ENCODE peak calls at places on chromosome 4, in nine cellular contexts. P, H, T, Z, I, N, J, W and K are unnamed samples.

GRCh38 chr4:150960079-150960478 is 55.0 kb downstream of the LRBA start:
- DNase-seq in P (no peak), H (no peak), T (peak; percentile 26), Z (peak; percentile 34), I (no peak), N (no peak), J (no peak), W (peak; percentile 76), K (peak; percentile 69)

GRCh38 chr4:3285558-3286334 is 7.1 kb upstream of the RGS12 start:
- DNase-seq in P (no peak), H (no peak), T (no peak), Z (no peak), I (no peak), N (no peak), J (no peak), W (peak; percentile 63), K (peak; percentile 24)

GRCh38 chr4:123826896-123827295 is 430.3 kb downstream of the SPRY1 start:
- DNase-seq in P (peak; percentile 71), H (no peak), T (no peak), Z (peak; percentile 91), I (no peak), N (no peak), J (no peak), W (peak; percentile 84), K (peak; percentile 77)

GRCh38 chr4:1939664-1940509 is 68.7 kb downstream of the NSD2 start:
- DNase-seq in P (no peak), H (no peak), T (no peak), Z (peak; percentile 83), I (no peak), N (no peak), J (no peak), W (peak; percentile 91), K (peak; percentile 84)

GRCh38 chr4:22466582-22466981 is 49.3 kb downstream of the ADGRA3 start:
- DNase-seq in P (no peak), H (no peak), T (no peak), Z (no peak), I (no peak), N (no peak), J (no peak), W (no peak), K (no peak)

GRCh38 chr4:120452006-120452405 is 385.4 kb upstream of the MAD2L1 start:
- DNase-seq in P (no peak), H (no peak), T (no peak), Z (no peak), I (no peak), N (no peak), J (no peak), W (no peak), K (no peak)

GRCh38 chr4:145816091-145816490 is 122.5 kb downstream of the ZNF827 start:
- DNase-seq in P (no peak), H (no peak), T (no peak), Z (no peak), I (no peak), N (no peak), J (no peak), W (no peak), K (no peak)

GRCh38 chr4:95158626-95159025 is 390.1 kb downstream of the UNC5C start:
- DNase-seq in P (no peak), H (no peak), T (no peak), Z (no peak), I (no peak), N (no peak), J (no peak), W (no peak), K (no peak)

GRCh38 chr4:168077726-168078239 is 14.6 kb upstream of the ANXA10 start:
- DNase-seq in P (no peak), H (no peak), T (no peak), Z (no peak), I (no peak), N (no peak), J (no peak), W (no peak), K (no peak)

GRCh38 chr4:8200302-8200975 is 1.3 kb downstream of the SH3TC1 start:
- DNase-seq in P (peak; percentile 84), H (no peak), T (peak; percentile 47), Z (no peak), I (peak; percentile 78), N (no peak), J (no peak), W (peak; percentile 56), K (peak; percentile 78)

GRCh38 chr4:174674305-174674840 is 152.1 kb upstream of the HPGD start:
- DNase-seq in P (no peak), H (no peak), T (no peak), Z (no peak), I (no peak), N (no peak), J (no peak), W (peak; percentile 79), K (peak; percentile 49)

DNA sequence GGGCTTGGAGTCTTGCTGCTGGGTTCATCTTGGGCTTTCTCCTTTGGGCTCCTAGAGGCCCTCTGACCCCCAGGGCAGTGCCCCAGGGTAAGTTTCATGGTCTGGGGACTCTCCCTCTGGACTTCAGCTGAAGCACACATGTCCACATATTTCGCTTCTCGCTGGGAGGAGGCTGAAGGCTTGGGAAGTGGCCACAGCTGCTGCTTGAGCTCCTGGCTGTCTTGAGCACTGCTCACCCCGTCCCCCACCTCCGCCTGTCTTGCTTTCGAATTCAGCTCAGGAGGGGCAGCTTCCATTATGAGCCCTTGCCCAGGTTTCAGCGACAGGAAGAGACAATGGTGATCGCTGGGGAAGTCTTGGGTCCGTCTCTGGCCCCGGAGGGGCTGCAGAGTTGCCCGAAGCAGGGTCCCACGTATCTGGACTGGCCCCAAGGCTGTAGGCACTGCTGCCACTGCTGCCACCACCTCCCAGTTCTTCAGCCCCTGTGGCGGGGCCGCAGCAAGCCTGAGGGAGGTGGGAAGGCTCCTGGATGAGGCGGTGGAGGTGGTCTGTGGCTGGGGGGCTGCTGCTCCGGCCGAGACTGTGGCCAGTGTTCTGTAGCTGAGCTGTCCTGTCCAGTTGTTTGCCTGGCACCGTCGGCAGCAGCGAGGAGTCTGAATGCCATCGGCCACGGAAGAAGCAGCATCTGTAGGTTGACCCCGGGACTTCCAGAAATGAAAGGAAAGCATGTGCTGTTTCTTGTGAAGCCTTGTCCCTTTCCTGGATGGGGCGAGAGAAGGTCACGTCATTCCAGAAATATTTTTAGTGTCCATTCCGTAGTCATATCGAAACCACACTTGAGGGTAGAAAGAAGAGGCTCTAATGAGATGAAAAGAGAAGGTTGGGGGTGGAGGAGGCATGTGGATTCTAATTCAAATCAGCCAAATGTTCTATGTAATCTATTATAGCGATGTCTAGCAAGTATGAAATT is 3.4 kb downstream of the C4orf54 start:
- DNase-seq in P (no peak), H (no peak), T (no peak), Z (no peak), I (no peak), N (no peak), J (no peak), W (no peak), K (no peak)
- H3K4me3 ChIP-seq in P (no peak overlapping the region), H (no peak overlapping the region), T (no peak overlapping the region), Z (no peak overlapping the region), I (no peak overlapping the region), N (no peak overlapping the region), J (no peak overlapping the region), W (no peak overlapping the region), K (no peak overlapping the region)

DNA sequence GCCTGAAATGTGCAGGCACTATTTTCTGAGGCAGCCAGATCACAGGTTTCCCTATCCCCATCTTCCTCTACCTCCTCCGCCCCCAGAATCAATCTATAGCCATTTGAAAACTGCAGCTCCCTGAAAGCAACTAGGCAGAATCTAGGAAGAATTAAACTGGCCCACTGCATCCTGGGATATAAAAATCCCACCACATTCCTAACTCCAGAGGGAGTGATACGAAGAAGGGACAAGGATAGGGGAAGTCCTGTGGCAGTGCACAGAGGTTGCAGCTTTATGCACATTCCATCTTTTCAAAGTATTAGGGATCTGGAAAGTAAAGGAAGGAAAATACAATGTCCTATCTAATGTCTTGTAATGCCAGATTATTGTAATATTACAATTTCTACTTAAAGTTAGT is 18.3 kb upstream of the HERC3 start:
- DNase-seq in P (no peak), H (no peak), T (no peak), Z (peak; percentile 12), I (no peak), N (no peak), J (no peak), W (peak; percentile 20), K (peak; percentile 31)
- TF ChIP-seq CTCF in P (no peak), H (peak; percentile 49), T (no peak), Z (peak; percentile 59), I (peak; percentile 17), N (no peak), J (no peak), W (peak; percentile 30), K (no peak)

GRCh38 chr4:66653937-66654336 is 891.4 kb downstream of the CENPC start:
- DNase-seq in P (no peak), H (no peak), T (no peak), Z (no peak), I (no peak), N (no peak), J (no peak), W (peak; percentile 7), K (peak; percentile 34)
- H3K4me3 ChIP-seq in P (no peak overlapping the region), H (no peak overlapping the region), T (no peak overlapping the region), Z (no peak overlapping the region), I (no peak overlapping the region), N (no peak overlapping the region), J (no peak overlapping the region), W (no peak overlapping the region), K (no peak overlapping the region)

GRCh38 chr4:85823295-85823694 is 348.3 kb downstream of the ARHGAP24 start:
- DNase-seq in P (no peak), H (no peak), T (peak; percentile 38), Z (no peak), I (no peak), N (no peak), J (no peak), W (peak; percentile 52), K (no peak)

GRCh38 chr4:85829276-85830051 is 354.5 kb downstream of the ARHGAP24 start:
- DNase-seq in P (no peak), H (no peak), T (no peak), Z (no peak), I (no peak), N (no peak), J (no peak), W (peak; percentile 63), K (no peak)

GRCh38 chr4:85824166-85824945 is 349.4 kb downstream of the ARHGAP24 start:
- DNase-seq in P (no peak), H (no peak), T (no peak), Z (no peak), I (no peak), N (no peak), J (no peak), W (no peak), K (no peak)

GRCh38 chr4:85828295-85828910 is 353.5 kb downstream of the ARHGAP24 start:
- DNase-seq in P (no peak), H (no peak), T (no peak), Z (no peak), I (no peak), N (no peak), J (no peak), W (peak; percentile 68), K (peak; percentile 36)

DNA sequence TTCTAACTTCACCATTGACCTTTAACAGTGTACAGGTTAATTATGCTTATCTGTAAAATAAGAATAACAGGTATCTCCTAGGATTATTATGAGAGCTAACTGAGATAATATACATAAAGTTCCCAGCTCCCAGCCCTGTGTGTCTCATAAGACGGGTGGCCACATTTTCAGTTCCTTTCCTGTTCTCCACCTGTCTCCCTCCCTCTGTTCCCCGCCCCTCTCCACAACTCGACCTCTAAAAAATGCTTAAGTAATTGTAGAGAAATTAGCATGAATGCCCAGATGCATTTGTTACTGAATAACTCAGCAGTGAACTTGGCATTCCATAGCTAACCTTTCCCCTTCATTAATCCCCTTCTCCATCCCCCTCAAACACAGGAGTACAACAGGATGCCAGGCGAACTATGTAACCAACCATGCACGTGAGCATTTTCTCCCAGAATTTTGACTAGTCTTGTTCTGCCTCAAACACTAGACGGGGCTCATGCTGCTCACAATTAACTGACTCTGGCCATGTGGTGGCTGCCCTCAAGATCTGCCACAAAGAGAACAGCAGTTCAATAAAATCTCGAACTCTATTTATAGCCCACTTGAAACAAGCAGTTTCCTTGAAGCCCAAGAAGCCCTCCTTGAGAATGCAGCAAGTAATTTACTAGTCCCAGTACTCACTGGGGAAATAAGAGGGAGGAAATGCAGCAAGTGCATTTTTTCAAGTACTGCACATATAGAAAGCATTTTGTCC is 351.2 kb downstream of the ARHGAP24 start:
- DNase-seq in P (no peak), H (no peak), T (no peak), Z (peak; percentile 46), I (no peak), N (no peak), J (no peak), W (peak; percentile 71), K (peak; percentile 67)
- TF ChIP-seq CTCF in P (no peak), H (no peak), T (peak; percentile 3), Z (peak; percentile 43), I (no peak), N (no peak), J (no peak), W (peak; percentile 42), K (peak; percentile 2)